ENCODE peak calls at places on chromosomes 12 and 14, in nine cellular contexts. One of them, this sample, is unnamed.

GRCh38 chr12:30546121-30546520 is 149.5 kb downstream of the IPO8 start:
- DNase-seq in anterior cingulate cortex: no peak
- DNase-seq in KBM-7: no peak
- DNase-seq in AG08395: no peak
- DNase-seq in activated CD4-positive, alpha-beta T cell treated with anti-CD3 and anti-CD28 coated beads for 4 hours: no peak
- DNase-seq in 8988T: no peak
- DNase-seq in NCI-H1092: no peak
- DNase-seq in EL: no peak
- DNase-seq in astrocyte of the cerebellum: no peak
- DNase-seq in this sample: no peak

GRCh38 chr14:80358112-80358511 is 146.8 kb upstream of the DIO2 start:
- DNase-seq in activated CD4-positive, alpha-beta T cell treated with anti-CD3 and anti-CD28 coated beads for 4 hours: no peak
- DNase-seq in KBM-7: no peak
- DNase-seq in anterior cingulate cortex: no peak
- DNase-seq in NCI-H1092: no peak
- DNase-seq in 8988T: no peak
- DNase-seq in astrocyte of the cerebellum: no peak
- DNase-seq in EL: no peak
- DNase-seq in AG08395: no peak
- DNase-seq in this sample: no peak

GRCh38 chr12:105561981-105562726 is 231.7 kb downstream of the C12orf75 start:
- DNase-seq in EL: peak; percentile 54
- DNase-seq in AG08395: peak; percentile 82
- DNase-seq in anterior cingulate cortex: no peak
- DNase-seq in NCI-H1092: peak; percentile 71
- DNase-seq in activated CD4-positive, alpha-beta T cell treated with anti-CD3 and anti-CD28 coated beads for 4 hours: no peak
- DNase-seq in 8988T: peak; percentile 18
- DNase-seq in KBM-7: no peak
- DNase-seq in astrocyte of the cerebellum: peak; percentile 79
- DNase-seq in this sample: no peak

GRCh38 chr12:105352940-105353635 is 22.6 kb downstream of the C12orf75 start:
- DNase-seq in KBM-7: no peak
- DNase-seq in 8988T: no peak
- DNase-seq in astrocyte of the cerebellum: peak; percentile 58
- DNase-seq in activated CD4-positive, alpha-beta T cell treated with anti-CD3 and anti-CD28 coated beads for 4 hours: no peak
- DNase-seq in NCI-H1092: no peak
- DNase-seq in AG08395: no peak
- DNase-seq in EL: no peak
- DNase-seq in anterior cingulate cortex: no peak
- DNase-seq in this sample: no peak

GRCh38 chr12:101759396-101760047 is 20.3 kb upstream of the SYCP3 start:
- DNase-seq in 8988T: no peak
- DNase-seq in astrocyte of the cerebellum: no peak
- DNase-seq in KBM-7: peak; percentile 37
- DNase-seq in AG08395: peak; percentile 67
- DNase-seq in activated CD4-positive, alpha-beta T cell treated with anti-CD3 and anti-CD28 coated beads for 4 hours: no peak
- DNase-seq in NCI-H1092: no peak
- DNase-seq in anterior cingulate cortex: no peak
- DNase-seq in EL: peak; percentile 35
- DNase-seq in this sample: no peak

GRCh38 chr12:106585862-106586534 is 3.2 kb downstream of the RFX4 start:
- DNase-seq in EL: no peak
- DNase-seq in anterior cingulate cortex: no peak
- DNase-seq in KBM-7: no peak
- DNase-seq in 8988T: no peak
- DNase-seq in astrocyte of the cerebellum: no peak
- DNase-seq in AG08395: no peak
- DNase-seq in NCI-H1092: peak; percentile 16
- DNase-seq in activated CD4-positive, alpha-beta T cell treated with anti-CD3 and anti-CD28 coated beads for 4 hours: no peak
- DNase-seq in this sample: no peak

GRCh38 chr14:74302160-74302628 is 540 bp downstream of the ABCD4 start:
- DNase-seq in anterior cingulate cortex: no peak
- DNase-seq in KBM-7: peak; percentile 75
- DNase-seq in NCI-H1092: no peak
- DNase-seq in EL: peak; percentile 54
- DNase-seq in AG08395: peak; percentile 72
- DNase-seq in astrocyte of the cerebellum: peak; percentile 38
- DNase-seq in 8988T: no peak
- DNase-seq in activated CD4-positive, alpha-beta T cell treated with anti-CD3 and anti-CD28 coated beads for 4 hours: peak; percentile 16
- DNase-seq in this sample: no peak

GRCh38 chr12:16880864-16881285 is 274.9 kb upstream of the LMO3 start:
- DNase-seq in 8988T: no peak
- DNase-seq in EL: no peak
- DNase-seq in anterior cingulate cortex: no peak
- DNase-seq in KBM-7: no peak
- DNase-seq in NCI-H1092: peak; percentile 85
- DNase-seq in astrocyte of the cerebellum: no peak
- DNase-seq in AG08395: no peak
- DNase-seq in activated CD4-positive, alpha-beta T cell treated with anti-CD3 and anti-CD28 coated beads for 4 hours: no peak
- DNase-seq in this sample: peak; percentile 31

GRCh38 chr14:86858043-86858442 is 1134.9 kb downstream of the GALC start:
- DNase-seq in NCI-H1092: no peak
- DNase-seq in AG08395: peak; percentile 50
- DNase-seq in anterior cingulate cortex: no peak
- DNase-seq in KBM-7: no peak
- DNase-seq in astrocyte of the cerebellum: peak; percentile 78
- DNase-seq in 8988T: no peak
- DNase-seq in EL: peak; percentile 62
- DNase-seq in activated CD4-positive, alpha-beta T cell treated with anti-CD3 and anti-CD28 coated beads for 4 hours: no peak
- DNase-seq in this sample: no peak

GRCh38 chr12:52368494-52368893 is 1.2 kb upstream of the KRT85 start:
- DNase-seq in EL: no peak
- DNase-seq in NCI-H1092: no peak
- DNase-seq in anterior cingulate cortex: no peak
- DNase-seq in AG08395: no peak
- DNase-seq in 8988T: no peak
- DNase-seq in astrocyte of the cerebellum: no peak
- DNase-seq in activated CD4-positive, alpha-beta T cell treated with anti-CD3 and anti-CD28 coated beads for 4 hours: no peak
- DNase-seq in KBM-7: no peak
- DNase-seq in this sample: no peak